ENCODE peak calls at places on chromosomes 3 and 15, in four cellular contexts. J is upper lobe of left lung, R is brain microvascular endothelial cell, B is tibial artery. E is an unnamed sample.

GRCh38 chr3:46006646-46007045 is 11.0 kb upstream of the FYCO1 start:
- DNase-seq in J (no peak), R (no peak), B (no peak), E (no peak)

GRCh38 chr3:133535971-133536634 is 37.4 kb upstream of the CDV3 start:
- DNase-seq in J (no peak), R (peak; percentile 83), B (no peak), E (peak; percentile 66)

GRCh38 chr15:29736012-29736744 is 86.1 kb downstream of the TJP1 start:
- DNase-seq in J (no peak), R (peak; percentile 24), B (no peak), E (no peak)

GRCh38 chr15:85620321-85621044 is 174.2 kb downstream of the KLHL25 start:
- DNase-seq in J (no peak), R (no peak), B (no peak), E (no peak)

GRCh38 chr15:98599911-98600685 is 48.2 kb upstream of the IGF1R start:
- DNase-seq in J (peak; percentile 39), R (peak; percentile 59), B (no peak), E (peak; percentile 39)

GRCh38 chr3:71563827-71564226 is 19.7 kb downstream of the FOXP1 start:
- DNase-seq in J (no peak), R (no peak), B (no peak), E (no peak)

GRCh38 chr3:85120879-85121278 is 162.1 kb downstream of the CADM2 start:
- DNase-seq in J (no peak), R (no peak), B (no peak), E (no peak)

GRCh38 chr3:194569252-194569651 is 64.0 kb downstream of the TMEM44 start:
- DNase-seq in J (no peak), R (no peak), B (no peak), E (no peak)

GRCh38 chr15:91055548-91056331 is 33.3 kb upstream of the VPS33B start:
- DNase-seq in J (peak; percentile 43), R (peak; percentile 53), B (no peak), E (peak; percentile 16)

GRCh38 chr3:141331370-141332318 is 36.7 kb upstream of the ZBTB38 start:
- DNase-seq in J (peak; percentile 59), R (peak; percentile 100), B (peak; percentile 91), E (peak; percentile 86)

GRCh38 chr3:83230841-83231240 is 1469.4 kb upstream of the GBE1 start:
- DNase-seq in J (no peak), R (no peak), B (no peak), E (no peak)

GRCh38 chr15:33963831-33964664 is 4.2 kb upstream of the CHRM5 start:
- DNase-seq in J (no peak), R (no peak), B (no peak), E (no peak)

GRCh38 chr3:157061271-157061670 is 98.7 kb downstream of the CCNL1 start:
- DNase-seq in J (no peak), R (no peak), B (no peak), E (no peak)

GRCh38 chr3:55409802-55410201 is 77.3 kb downstream of the WNT5A start:
- DNase-seq in J (no peak), R (no peak), B (no peak), E (no peak)

GRCh38 chr3:30984855-30985793 is 90.7 kb upstream of the GADL1 start:
- DNase-seq in J (no peak), R (no peak), B (no peak), E (no peak)

GRCh38 chr15:31377030-31377429 is 50.4 kb downstream of the KLF13 start:
- DNase-seq in J (peak; percentile 86), R (no peak), B (no peak), E (no peak)

GRCh38 chr3:171267089-171267488 is 193.1 kb downstream of the TNIK start:
- DNase-seq in J (no peak), R (no peak), B (no peak), E (no peak)

GRCh38 chr3:36403661-36404060 is 23.4 kb downstream of the STAC start:
- DNase-seq in J (no peak), R (no peak), B (no peak), E (no peak)

GRCh38 chr3:101646726-101647125 is 30.2 kb downstream of the ZBTB11 start:
- DNase-seq in J (no peak), R (no peak), B (no peak), E (peak; percentile 29)

DNA sequence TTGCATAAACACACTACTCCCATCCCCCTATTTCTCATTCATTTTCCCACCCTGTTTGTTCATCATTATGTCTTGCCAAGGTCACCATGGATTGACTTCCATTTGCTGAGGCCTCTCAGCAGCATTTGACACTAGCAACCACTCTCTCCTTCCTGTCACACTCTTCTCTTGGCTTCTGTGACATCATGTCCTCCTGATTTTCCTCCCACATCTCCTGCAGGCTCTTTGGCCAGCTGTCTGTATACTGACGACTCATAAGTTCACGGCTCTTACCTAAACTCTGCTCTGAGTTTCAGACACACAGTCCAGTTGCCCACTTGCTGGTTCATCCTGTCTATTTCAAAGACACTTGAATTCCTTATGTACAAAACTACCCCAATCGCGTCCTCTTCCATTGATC is 70.1 kb upstream of the SMAD3 start:
- DNase-seq in J (no peak), R (peak; percentile 36), B (no peak), E (no peak)
- H3K27ac ChIP-seq in J (no peak overlapping the region), R (no peak overlapping the region), B (no peak overlapping the region), E (no peak overlapping the region)

GRCh38 chr3:58119221-58119620 is 91.6 kb downstream of the DNASE1L3 start:
- DNase-seq in J (no peak), R (no peak), B (no peak), E (no peak)
- H3K27ac ChIP-seq in J (no peak overlapping the region), R (no peak overlapping the region), B (peak overlapping the region; percentile 15), E (no peak overlapping the region)

GRCh38 chr3:196251918-196252317 is 35.6 kb downstream of the SLC51A start:
- DNase-seq in J (no peak), R (no peak), B (no peak), E (no peak)

GRCh38 chr3:196241704-196242103 is 25.4 kb downstream of the SLC51A start:
- DNase-seq in J (no peak), R (no peak), B (no peak), E (no peak)

DNA sequence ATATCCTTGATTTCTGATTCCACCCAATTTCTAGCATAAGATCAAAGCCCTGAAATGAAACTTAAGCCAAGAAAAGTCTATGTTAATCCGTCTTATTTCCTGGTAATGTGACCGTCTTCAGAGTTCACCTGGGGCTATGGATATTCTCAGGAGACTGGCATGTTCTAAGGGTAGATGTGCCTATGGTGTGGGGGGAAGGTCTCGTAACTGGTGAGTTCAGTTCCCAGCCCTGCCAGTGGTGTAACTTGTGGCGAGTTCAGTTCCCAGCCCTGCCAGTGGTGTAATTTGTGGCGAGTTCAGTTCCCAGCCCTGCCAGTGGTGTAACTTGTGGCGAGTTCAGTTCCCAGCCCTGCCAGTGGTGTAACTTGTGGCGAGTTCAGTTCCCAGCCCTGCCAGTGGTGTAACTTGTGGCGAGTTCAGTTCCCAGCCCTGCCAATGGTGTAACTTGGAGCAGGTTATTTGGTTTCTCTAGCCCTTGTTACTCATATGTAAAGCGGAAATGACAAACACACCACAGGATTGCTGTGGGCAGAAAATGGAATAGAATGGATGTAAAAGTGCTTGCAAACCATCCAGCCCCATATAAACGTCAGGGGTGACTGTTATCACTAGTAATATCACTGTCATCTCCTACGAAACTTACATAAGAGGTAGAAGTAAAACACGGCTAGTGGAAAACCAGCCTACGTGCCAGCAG is 30.4 kb downstream of the SLC51A start:
- DNase-seq in J (no peak), R (peak; percentile 76), B (no peak), E (no peak)
- H3K27ac ChIP-seq in J (peak overlapping the region; percentile 49), R (peak overlapping the region; percentile 60), B (no peak overlapping the region), E (peak overlapping the region; percentile 43)

DNA sequence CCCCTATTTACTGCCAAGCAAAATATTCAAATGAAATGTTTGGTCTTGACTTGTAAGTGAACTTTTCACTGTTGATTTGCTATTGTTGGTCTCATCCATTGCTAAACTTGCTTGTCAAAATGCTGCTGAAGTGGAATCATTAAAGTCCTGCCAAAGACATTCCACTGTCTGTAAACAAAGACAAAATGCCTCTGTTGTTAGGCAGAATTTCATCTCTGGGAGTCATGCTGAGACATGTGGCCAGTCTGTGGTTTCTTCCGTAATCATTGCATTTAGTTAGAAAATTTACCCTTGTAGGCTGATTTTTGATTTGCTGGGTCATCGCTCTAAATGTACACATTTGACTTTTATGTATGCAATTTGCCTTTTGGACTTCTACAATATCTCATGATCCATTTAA is 577.7 kb downstream of the MECOM start:
- DNase-seq in J (no peak), R (peak; percentile 89), B (no peak), E (peak; percentile 74)
- H3K27ac ChIP-seq in J (no peak overlapping the region), R (peak overlapping the region; percentile 72), B (no peak overlapping the region), E (peak overlapping the region; percentile 77)

GRCh38 chr15:73907018-73907394 is 19.3 kb upstream of the LOXL1 start:
- DNase-seq in J (no peak), R (no peak), B (no peak), E (no peak)

GRCh38 chr15:73904026-73904815 is 22.0 kb upstream of the LOXL1 start:
- DNase-seq in J (no peak), R (no peak), B (peak; percentile 48), E (no peak)

GRCh38 chr15:73908030-73908821 is 18.0 kb upstream of the LOXL1 start:
- DNase-seq in J (peak; percentile 83), R (peak; percentile 79), B (peak; percentile 88), E (no peak)

GRCh38 chr15:73905224-73905827 is 20.9 kb upstream of the LOXL1 start:
- DNase-seq in J (no peak), R (no peak), B (no peak), E (no peak)

DNA sequence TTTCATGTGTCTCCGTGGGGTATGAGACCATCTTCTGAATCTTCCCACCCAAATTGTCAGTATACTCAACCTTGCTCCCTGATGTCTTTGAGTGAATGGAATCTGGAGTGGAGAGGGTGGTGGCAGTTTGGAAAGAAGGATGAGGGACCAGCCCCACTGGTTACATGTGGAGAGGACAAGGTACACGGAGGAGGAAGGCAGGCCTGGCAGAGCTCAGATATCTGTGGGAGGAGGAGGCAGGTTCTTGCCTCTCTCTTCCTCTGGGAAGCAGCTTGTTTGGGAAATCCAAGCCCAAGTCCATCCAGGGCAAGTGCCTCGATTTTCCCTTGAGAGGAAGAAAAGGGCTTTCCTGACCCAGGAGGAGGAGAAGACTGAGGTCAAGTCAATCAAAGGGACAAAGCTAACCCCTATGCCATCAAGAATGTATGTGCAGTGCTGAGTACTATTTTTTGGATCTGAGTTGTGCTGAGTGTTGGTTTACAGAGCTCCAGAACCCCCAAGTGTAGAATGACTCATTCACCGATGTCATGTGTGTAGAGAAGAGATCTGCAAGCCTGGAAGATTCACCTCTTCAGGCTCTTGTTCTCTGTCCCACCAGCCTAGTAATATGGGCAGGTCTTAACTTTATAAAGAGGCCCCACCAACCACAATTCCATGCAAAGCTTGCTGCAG is 19.8 kb upstream of the LOXL1 start:
- DNase-seq in J (no peak), R (no peak), B (no peak), E (no peak)
- H3K27ac ChIP-seq in J (no peak overlapping the region), R (no peak overlapping the region), B (no peak overlapping the region), E (no peak overlapping the region)

GRCh38 chr15:59541750-59542149 is 69.8 kb upstream of the GCNT3 start:
- DNase-seq in J (no peak), R (no peak), B (no peak), E (no peak)
- H3K27ac ChIP-seq in J (no peak overlapping the region), R (no peak overlapping the region), B (no peak overlapping the region), E (no peak overlapping the region)

GRCh38 chr15:52679232-52680040 is at the start of gene ATOSA:
- DNase-seq in J (peak; percentile 96), R (peak; percentile 86), B (peak; percentile 95), E (peak; percentile 55)
- H3K27ac ChIP-seq in J (peak within 1 kb of the TSS; percentile 99), R (peak within 1 kb of the TSS; percentile 81), B (peak within 1 kb of the TSS; percentile 99), E (peak within 1 kb of the TSS; percentile 85)

DNA sequence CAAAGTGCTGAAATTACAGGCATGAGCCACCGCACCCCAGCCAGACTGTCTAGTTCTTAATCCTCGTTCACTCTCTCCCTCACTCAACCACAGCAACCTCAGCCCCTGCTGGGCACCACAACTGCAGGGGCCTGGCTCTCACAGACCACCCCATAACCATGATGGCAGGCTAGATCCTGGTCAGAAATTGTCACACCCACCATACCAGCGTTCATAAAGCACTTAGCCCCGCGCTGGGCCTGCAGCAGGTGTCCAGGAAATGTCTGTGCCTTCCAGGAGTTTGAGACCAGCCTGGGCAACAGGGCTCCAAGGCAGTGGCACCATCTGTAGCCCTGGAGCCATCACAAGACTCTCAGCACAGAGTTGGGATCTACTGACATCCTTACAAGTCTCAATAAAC is 1.9 kb downstream of the SHISA5 start:
- DNase-seq in J (no peak), R (no peak), B (no peak), E (no peak)
- H3K27ac ChIP-seq in J (peak overlapping the region; percentile 94), R (no peak overlapping the region), B (peak overlapping the region; percentile 92), E (no peak overlapping the region)